ENCODE peak calls at places on chromosomes 11 and 22, in four cellular contexts. One of them, this sample, is unnamed.

GRCh38 chr11:119100246-119100959 is 1.2 kb downstream of the DPAGT1 start:
- DNase-seq in caudate nucleus: no peak
- DNase-seq in HEK293T: no peak
- DNase-seq in colonic mucosa: no peak
- DNase-seq in this sample: no peak

GRCh38 chr11:69514771-69515170 is 33.3 kb downstream of the LINC01488 start:
- DNase-seq in colonic mucosa: no peak
- DNase-seq in HEK293T: no peak
- DNase-seq in caudate nucleus: no peak
- DNase-seq in this sample: no peak

GRCh38 chr11:44421090-44421675 is 111.2 kb upstream of the ALX4 start:
- DNase-seq in colonic mucosa: no peak
- DNase-seq in HEK293T: peak
- DNase-seq in caudate nucleus: no peak
- DNase-seq in this sample: no peak

GRCh38 chr22:36913431-36914382 is at the start of gene CSF2RB:
- DNase-seq in HEK293T: no peak
- DNase-seq in caudate nucleus: no peak
- DNase-seq in colonic mucosa: peak
- DNase-seq in this sample: no peak

GRCh38 chr11:58629857-58630256 is 7.4 kb downstream of the CNTF start:
- DNase-seq in colonic mucosa: peak
- DNase-seq in HEK293T: peak
- DNase-seq in caudate nucleus: no peak
- DNase-seq in this sample: peak

GRCh38 chr11:68412593-68413475 is 47.7 kb upstream of the PPP6R3 start:
- DNase-seq in HEK293T: no peak
- DNase-seq in caudate nucleus: no peak
- DNase-seq in colonic mucosa: no peak
- DNase-seq in this sample: no peak

GRCh38 chr22:47233316-47234243 is 471.1 kb downstream of the TBC1D22A start:
- DNase-seq in HEK293T: no peak
- DNase-seq in caudate nucleus: no peak
- DNase-seq in colonic mucosa: no peak
- DNase-seq in this sample: no peak

GRCh38 chr11:129249923-129250322 is 57.8 kb upstream of the ARHGAP32 start:
- DNase-seq in colonic mucosa: no peak
- DNase-seq in HEK293T: no peak
- DNase-seq in caudate nucleus: no peak
- DNase-seq in this sample: no peak

GRCh38 chr11:94926698-94927237 is 46.6 kb downstream of the CWC15 start:
- DNase-seq in caudate nucleus: no peak
- DNase-seq in HEK293T: no peak
- DNase-seq in colonic mucosa: peak
- DNase-seq in this sample: peak

GRCh38 chr11:8251767-8252295 is 11.8 kb downstream of the LMO1 start:
- DNase-seq in colonic mucosa: no peak
- DNase-seq in caudate nucleus: no peak
- DNase-seq in HEK293T: no peak
- DNase-seq in this sample: no peak

GRCh38 chr22:47289316-47289985 is 527.0 kb downstream of the TBC1D22A start:
- DNase-seq in HEK293T: no peak
- DNase-seq in caudate nucleus: no peak
- DNase-seq in colonic mucosa: no peak
- DNase-seq in this sample: no peak

GRCh38 chr11:95911369-95911759 is 12.5 kb downstream of the MTMR2 start:
- DNase-seq in caudate nucleus: no peak
- DNase-seq in colonic mucosa: no peak
- DNase-seq in HEK293T: no peak
- DNase-seq in this sample: no peak

GRCh38 chr22:21447694-21448402 is 19.3 kb upstream of the TMEM191C start:
- DNase-seq in caudate nucleus: no peak
- DNase-seq in HEK293T: peak
- DNase-seq in colonic mucosa: no peak
- DNase-seq in this sample: no peak

GRCh38 chr22:30928401-30928800 is 40.2 kb downstream of the MORC2 start:
- DNase-seq in HEK293T: no peak
- DNase-seq in colonic mucosa: no peak
- DNase-seq in caudate nucleus: no peak
- DNase-seq in this sample: no peak

GRCh38 chr11:115407496-115407895 is 96.7 kb downstream of the CADM1 start:
- DNase-seq in colonic mucosa: no peak
- DNase-seq in caudate nucleus: no peak
- DNase-seq in HEK293T: no peak
- DNase-seq in this sample: no peak

GRCh38 chr22:27771637-27772369 is 29.8 kb downstream of the MN1 start:
- DNase-seq in HEK293T: no peak
- DNase-seq in caudate nucleus: no peak
- DNase-seq in colonic mucosa: no peak
- DNase-seq in this sample: no peak

GRCh38 chr11:102932678-102933077 is 22.9 kb downstream of the MMP13 start:
- DNase-seq in colonic mucosa: no peak
- DNase-seq in HEK293T: no peak
- DNase-seq in caudate nucleus: no peak
- DNase-seq in this sample: no peak

GRCh38 chr11:97345031-97345430 is 955.2 kb downstream of the JRKL start:
- DNase-seq in colonic mucosa: no peak
- DNase-seq in HEK293T: no peak
- DNase-seq in caudate nucleus: no peak
- DNase-seq in this sample: no peak

GRCh38 chr11:32615422-32615821 is 31.8 kb downstream of the EIF3M start:
- DNase-seq in colonic mucosa: no peak
- DNase-seq in HEK293T: no peak
- DNase-seq in caudate nucleus: no peak
- DNase-seq in this sample: peak

GRCh38 chr11:76674517-76675400 is 4.2 kb upstream of the LRRC32 start:
- DNase-seq in HEK293T: no peak
- DNase-seq in caudate nucleus: no peak
- DNase-seq in colonic mucosa: no peak
- DNase-seq in this sample: no peak

GRCh38 chr11:26044389-26044788 is 287.5 kb upstream of the ANO3 start:
- DNase-seq in HEK293T: no peak
- DNase-seq in colonic mucosa: no peak
- DNase-seq in caudate nucleus: no peak
- DNase-seq in this sample: no peak

GRCh38 chr11:118620529-118621070 is 13.2 kb downstream of the PHLDB1 start:
- DNase-seq in colonic mucosa: no peak
- DNase-seq in HEK293T: no peak
- DNase-seq in caudate nucleus: no peak
- DNase-seq in this sample: no peak

GRCh38 chr22:50612168-50612714 is 11.6 kb downstream of the MAPK8IP2 start:
- DNase-seq in colonic mucosa: no peak
- DNase-seq in caudate nucleus: no peak
- DNase-seq in HEK293T: no peak
- DNase-seq in this sample: no peak

GRCh38 chr11:5252280-5253265 is 2.0 kb downstream of the HBG2 start:
- DNase-seq in colonic mucosa: no peak
- DNase-seq in caudate nucleus: no peak
- DNase-seq in HEK293T: no peak
- DNase-seq in this sample: no peak

GRCh38 chr11:72704028-72704782 is 30.0 kb upstream of the PDE2A start:
- DNase-seq in caudate nucleus: no peak
- DNase-seq in colonic mucosa: no peak
- DNase-seq in HEK293T: no peak
- DNase-seq in this sample: no peak

GRCh38 chr11:62538470-62539237 is 8.0 kb downstream of the AHNAK start:
- DNase-seq in HEK293T: no peak
- DNase-seq in caudate nucleus: no peak
- DNase-seq in colonic mucosa: peak
- DNase-seq in this sample: no peak

GRCh38 chr11:67022961-67023956 is at the start of gene SYT12:
- DNase-seq in caudate nucleus: no peak
- DNase-seq in HEK293T: peak
- DNase-seq in colonic mucosa: no peak
- DNase-seq in this sample: peak

GRCh38 chr11:3134651-3135490 is 30.2 kb downstream of the OSBPL5 start:
- DNase-seq in caudate nucleus: no peak
- DNase-seq in HEK293T: no peak
- DNase-seq in colonic mucosa: no peak
- DNase-seq in this sample: no peak

GRCh38 chr11:29224739-29225384 is 792.0 kb downstream of the KCNA4 start:
- DNase-seq in HEK293T: no peak
- DNase-seq in colonic mucosa: no peak
- DNase-seq in caudate nucleus: no peak
- DNase-seq in this sample: peak

GRCh38 chr22:42443240-42444059 is 11.2 kb upstream of the NFAM1 start:
- DNase-seq in caudate nucleus: no peak
- DNase-seq in HEK293T: no peak
- DNase-seq in colonic mucosa: no peak
- DNase-seq in this sample: no peak

GRCh38 chr22:35173655-35174054 is 83.6 kb upstream of the HMGXB4 start:
- DNase-seq in colonic mucosa: no peak
- DNase-seq in HEK293T: no peak
- DNase-seq in caudate nucleus: no peak
- DNase-seq in this sample: no peak

GRCh38 chr22:45688606-45689080 is 17.0 kb downstream of the ATXN10 start:
- DNase-seq in caudate nucleus: no peak
- DNase-seq in colonic mucosa: no peak
- DNase-seq in HEK293T: no peak
- DNase-seq in this sample: no peak

GRCh38 chr11:104073950-104074349 is 37.5 kb downstream of the DDI1 start:
- DNase-seq in colonic mucosa: no peak
- DNase-seq in HEK293T: no peak
- DNase-seq in caudate nucleus: no peak
- DNase-seq in this sample: peak